ENCODE peak calls at places on chromosomes 7 and 10, in five cellular contexts. Q is endothelial cell, E is body of pancreas, J is brain microvascular endothelial cell, D is cardiac fibroblast. V is an unnamed sample.

GRCh38 chr7:17301491-17302101 is 3.1 kb downstream of the AHR start:
- DNase-seq in Q (peak; percentile 18), E (peak; percentile 40), J (peak; percentile 60), D (peak; percentile 70), V (no peak)

GRCh38 chr7:1745576-1746490 is 75.8 kb downstream of the ELFN1 start:
- DNase-seq in Q (no peak), E (no peak), J (no peak), D (no peak), V (no peak)

GRCh38 chr10:25614652-25615051 is 319.4 kb upstream of the MYO3A start:
- DNase-seq in Q (no peak), E (no peak), J (no peak), D (peak; percentile 54), V (no peak)

GRCh38 chr7:150986099-150986512 is 4.7 kb upstream of the NOS3 start:
- DNase-seq in Q (peak; percentile 76), E (peak; percentile 66), J (peak; percentile 37), D (peak; percentile 59), V (no peak)

GRCh38 chr10:93916257-93917063 is 22.7 kb downstream of the SLC35G1 start:
- DNase-seq in Q (no peak), E (no peak), J (no peak), D (peak; percentile 64), V (no peak)

GRCh38 chr10:82221750-82222149 is 346.8 kb downstream of the NRG3 start:
- DNase-seq in Q (no peak), E (no peak), J (no peak), D (no peak), V (no peak)

GRCh38 chr7:44116789-44117666 is 6.3 kb downstream of the POLD2 start:
- DNase-seq in Q (no peak), E (no peak), J (no peak), D (no peak), V (no peak)

GRCh38 chr7:140322759-140323158 is 75.6 kb downstream of the SLC37A3 start:
- DNase-seq in Q (no peak), E (no peak), J (no peak), D (no peak), V (no peak)

GRCh38 chr7:78279457-78279856 is 480.9 kb downstream of the PHTF2 start:
- DNase-seq in Q (no peak), E (no peak), J (no peak), D (no peak), V (no peak)

GRCh38 chr7:12323415-12323814 is 80.2 kb downstream of the VWDE start:
- DNase-seq in Q (no peak), E (no peak), J (no peak), D (no peak), V (no peak)

GRCh38 chr7:29146082-29146706 is at the start of gene CPVL:
- DNase-seq in Q (peak; percentile 41), E (peak; percentile 69), J (no peak), D (peak; percentile 8), V (peak; percentile 42)

GRCh38 chr10:780536-781524 is 91.4 kb upstream of the DIP2C start:
- DNase-seq in Q (no peak), E (no peak), J (no peak), D (no peak), V (no peak)

GRCh38 chr10:69446650-69447151 is 4.6 kb upstream of the TSPAN15 start:
- DNase-seq in Q (no peak), E (no peak), J (peak; percentile 88), D (peak; percentile 70), V (no peak)

GRCh38 chr7:154171422-154171821 is 119.2 kb downstream of the DPP6 start:
- DNase-seq in Q (no peak), E (no peak), J (no peak), D (no peak), V (no peak)

GRCh38 chr10:59678884-59679301 is 30.8 kb downstream of the SLC16A9 start:
- DNase-seq in Q (no peak), E (no peak), J (no peak), D (peak; percentile 37), V (no peak)

GRCh38 chr10:43404675-43405221 is 4.2 kb downstream of the HNRNPF start:
- DNase-seq in Q (no peak), E (no peak), J (no peak), D (no peak), V (no peak)

GRCh38 chr10:57867226-57867625 is 400.5 kb downstream of the IPMK start:
- DNase-seq in Q (no peak), E (no peak), J (no peak), D (no peak), V (no peak)

GRCh38 chr7:80411621-80412020 is 100.2 kb downstream of the GNAT3 start:
- DNase-seq in Q (no peak), E (no peak), J (no peak), D (no peak), V (no peak)

GRCh38 chr10:43683451-43684197 is 34.9 kb upstream of the ZNF32 start:
- DNase-seq in Q (peak; percentile 53), E (no peak), J (peak; percentile 29), D (peak; percentile 22), V (no peak)

GRCh38 chr7:18165176-18165575 is 137.5 kb upstream of the PRPS1L1 start:
- DNase-seq in Q (no peak), E (no peak), J (no peak), D (peak; percentile 52), V (no peak)

GRCh38 chr10:103850572-103850895 is 4.8 kb downstream of the SH3PXD2A start:
- DNase-seq in Q (no peak), E (no peak), J (no peak), D (no peak), V (no peak)

DNA sequence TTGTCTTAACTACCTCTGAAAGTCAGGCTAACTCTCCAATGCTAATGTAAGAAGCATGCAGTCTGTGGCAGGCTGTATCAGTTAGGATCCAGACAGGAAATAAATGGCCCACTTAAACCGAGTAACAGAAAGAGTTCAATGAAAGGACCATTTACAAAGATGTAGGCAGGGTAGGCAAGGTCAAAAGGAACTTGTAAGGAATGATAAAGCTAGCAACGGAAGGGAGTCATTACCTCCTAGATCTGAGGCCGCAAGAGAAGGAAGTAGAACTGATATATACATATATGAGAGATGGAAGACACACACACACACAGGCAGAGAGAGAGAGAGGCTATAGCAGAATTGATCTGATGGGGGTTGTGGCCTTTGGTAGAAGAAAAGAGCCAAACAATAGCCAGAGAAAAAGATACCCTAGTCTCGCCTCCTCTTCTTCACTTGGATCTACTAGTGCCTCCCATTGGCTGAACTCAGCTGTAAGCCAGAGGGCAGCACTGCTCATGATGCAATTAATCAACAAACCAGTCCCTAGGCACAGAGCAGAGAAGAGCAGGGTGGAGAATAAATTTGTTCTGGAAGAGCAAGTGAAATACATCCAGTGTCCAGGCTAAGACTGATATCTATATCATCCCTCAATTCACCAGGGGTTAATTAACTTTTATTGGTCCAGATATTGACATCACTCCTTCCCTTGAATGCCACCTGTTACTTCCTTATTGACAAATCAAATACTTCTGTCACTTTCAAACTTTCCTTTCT is 91.2 kb downstream of the LSMEM1 start:
- DNase-seq in Q (no peak), E (no peak), J (no peak), D (no peak), V (no peak)
- TF ChIP-seq CTCF in Q (no peak), E (no peak), J (peak; percentile 26), D (no peak), V (no peak)

GRCh38 chr7:27329917-27330316 is 87.3 kb downstream of the EVX1 start:
- DNase-seq in Q (no peak), E (no peak), J (no peak), D (no peak), V (no peak)
- TF ChIP-seq CTCF in Q (peak; percentile 22), E (no peak), J (peak; percentile 17), D (no peak), V (no peak)

GRCh38 chr10:114704720-114705119 is 46.6 kb upstream of the ABLIM1 start:
- DNase-seq in Q (no peak), E (no peak), J (no peak), D (no peak), V (no peak)

GRCh38 chr10:114708084-114708483 is 50.0 kb upstream of the ABLIM1 start:
- DNase-seq in Q (no peak), E (no peak), J (no peak), D (no peak), V (no peak)

GRCh38 chr10:114698271-114699185 is 40.5 kb upstream of the ABLIM1 start:
- DNase-seq in Q (no peak), E (no peak), J (no peak), D (no peak), V (no peak)

GRCh38 chr10:114706458-114707055 is 48.5 kb upstream of the ABLIM1 start:
- DNase-seq in Q (no peak), E (no peak), J (no peak), D (no peak), V (no peak)

GRCh38 chr10:114703377-114704125 is 45.5 kb upstream of the ABLIM1 start:
- DNase-seq in Q (peak; percentile 14), E (no peak), J (no peak), D (peak; percentile 42), V (no peak)
- TF ChIP-seq CTCF in Q (peak; percentile 45), E (peak; percentile 58), J (peak; percentile 77), D (peak; percentile 51), V (no peak)

GRCh38 chr10:15251791-15252380 is 83.4 kb upstream of the NMT2 start:
- DNase-seq in Q (no peak), E (no peak), J (no peak), D (no peak), V (no peak)

GRCh38 chr10:15254808-15255655 is 86.5 kb upstream of the NMT2 start:
- DNase-seq in Q (peak; percentile 15), E (peak; percentile 40), J (no peak), D (no peak), V (no peak)

GRCh38 chr10:15255961-15256360 is 87.5 kb upstream of the NMT2 start:
- DNase-seq in Q (no peak), E (no peak), J (no peak), D (no peak), V (no peak)

GRCh38 chr10:15253951-15254807 is 85.7 kb upstream of the NMT2 start:
- DNase-seq in Q (no peak), E (peak; percentile 42), J (no peak), D (no peak), V (no peak)

DNA sequence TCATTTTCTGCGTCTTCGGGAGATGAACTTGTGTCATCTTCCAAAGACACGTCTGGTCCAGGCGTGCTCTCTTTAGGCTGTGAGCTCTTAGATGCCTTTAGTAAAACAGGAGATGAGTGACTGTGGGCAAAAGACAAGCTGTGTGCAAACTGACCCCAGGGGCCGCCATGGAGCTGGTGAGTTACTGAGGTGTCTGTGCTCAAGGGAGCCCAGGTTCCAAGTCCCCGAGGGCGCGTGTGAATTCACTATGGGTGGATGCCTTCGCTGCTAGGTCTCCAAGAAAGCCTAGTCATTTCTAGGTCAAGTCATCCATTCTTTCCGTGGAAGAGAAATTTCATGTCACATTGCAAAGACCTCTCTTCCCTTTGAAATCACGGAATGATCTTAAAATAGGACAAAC is 83.9 kb upstream of the NMT2 start:
- DNase-seq in Q (no peak), E (no peak), J (no peak), D (no peak), V (no peak)
- TF ChIP-seq CTCF in Q (no peak), E (no peak), J (no peak), D (no peak), V (no peak)